ENCODE peak calls at places on chromosomes 2 and 18, in seven cellular contexts. One of them, this sample, is unnamed.

GRCh38 chr2:21367421-21367820 is 243.7 kb downstream of the TDRD15 start:
- DNase-seq in choroid plexus epithelial cell: peak; percentile 16
- DNase-seq in hepatocyte: no peak
- DNase-seq in amygdala: no peak
- DNase-seq in iris pigment epithelial cell: peak; percentile 51
- DNase-seq in GM04504: no peak
- DNase-seq in endodermal cell: peak; percentile 63
- DNase-seq in this sample: no peak

GRCh38 chr18:21682276-21683051 is 22.1 kb downstream of the ABHD3 start:
- DNase-seq in choroid plexus epithelial cell: peak; percentile 73
- DNase-seq in hepatocyte: peak; percentile 49
- DNase-seq in amygdala: no peak
- DNase-seq in iris pigment epithelial cell: peak; percentile 80
- DNase-seq in GM04504: peak; percentile 46
- DNase-seq in endodermal cell: no peak
- DNase-seq in this sample: peak; percentile 62

GRCh38 chr2:205680067-205680466 is 2.2 kb upstream of the NRP2 start:
- DNase-seq in choroid plexus epithelial cell: peak; percentile 97
- DNase-seq in hepatocyte: peak; percentile 87
- DNase-seq in amygdala: no peak
- DNase-seq in iris pigment epithelial cell: peak; percentile 82
- DNase-seq in GM04504: peak; percentile 63
- DNase-seq in endodermal cell: peak; percentile 95
- DNase-seq in this sample: no peak

GRCh38 chr18:29218101-29218500 is 1041.2 kb upstream of the CDH2 start:
- DNase-seq in choroid plexus epithelial cell: no peak
- DNase-seq in hepatocyte: no peak
- DNase-seq in amygdala: no peak
- DNase-seq in iris pigment epithelial cell: no peak
- DNase-seq in GM04504: peak; percentile 2
- DNase-seq in endodermal cell: no peak
- DNase-seq in this sample: no peak

GRCh38 chr2:128549646-128550260 is 231.1 kb upstream of the HS6ST1 start:
- DNase-seq in choroid plexus epithelial cell: peak; percentile 58
- DNase-seq in hepatocyte: peak; percentile 42
- DNase-seq in amygdala: no peak
- DNase-seq in iris pigment epithelial cell: no peak
- DNase-seq in GM04504: no peak
- DNase-seq in endodermal cell: no peak
- DNase-seq in this sample: no peak

GRCh38 chr18:13371689-13372404 is 153.3 kb downstream of the LDLRAD4 start:
- DNase-seq in choroid plexus epithelial cell: no peak
- DNase-seq in hepatocyte: no peak
- DNase-seq in amygdala: no peak
- DNase-seq in iris pigment epithelial cell: no peak
- DNase-seq in GM04504: no peak
- DNase-seq in endodermal cell: no peak
- DNase-seq in this sample: no peak

GRCh38 chr18:4842287-4842686 is 354.8 kb downstream of the AKAIN1 start:
- DNase-seq in choroid plexus epithelial cell: no peak
- DNase-seq in hepatocyte: no peak
- DNase-seq in amygdala: no peak
- DNase-seq in iris pigment epithelial cell: no peak
- DNase-seq in GM04504: no peak
- DNase-seq in endodermal cell: no peak
- DNase-seq in this sample: no peak

GRCh38 chr2:237026981-237027711 is 58.5 kb upstream of the COPS8 start:
- DNase-seq in choroid plexus epithelial cell: peak; percentile 88
- DNase-seq in hepatocyte: peak; percentile 87
- DNase-seq in amygdala: peak; percentile 3
- DNase-seq in iris pigment epithelial cell: peak; percentile 72
- DNase-seq in GM04504: peak; percentile 34
- DNase-seq in endodermal cell: peak; percentile 90
- DNase-seq in this sample: peak; percentile 25

GRCh38 chr2:28544069-28544346 is 48.1 kb downstream of the PLB1 start:
- DNase-seq in choroid plexus epithelial cell: no peak
- DNase-seq in hepatocyte: no peak
- DNase-seq in amygdala: no peak
- DNase-seq in iris pigment epithelial cell: no peak
- DNase-seq in GM04504: no peak
- DNase-seq in endodermal cell: no peak
- DNase-seq in this sample: no peak

GRCh38 chr2:223078482-223078881 is 26.5 kb downstream of the KCNE4 start:
- DNase-seq in choroid plexus epithelial cell: no peak
- DNase-seq in hepatocyte: no peak
- DNase-seq in amygdala: no peak
- DNase-seq in iris pigment epithelial cell: no peak
- DNase-seq in GM04504: no peak
- DNase-seq in endodermal cell: no peak
- DNase-seq in this sample: no peak

GRCh38 chr2:161415041-161415440 is 1.1 kb upstream of the TBR1 start:
- DNase-seq in choroid plexus epithelial cell: no peak
- DNase-seq in hepatocyte: no peak
- DNase-seq in amygdala: no peak
- DNase-seq in iris pigment epithelial cell: no peak
- DNase-seq in GM04504: no peak
- DNase-seq in endodermal cell: peak; percentile 73
- DNase-seq in this sample: no peak

GRCh38 chr2:152352616-152353015 is 17.6 kb downstream of the FMNL2 start:
- DNase-seq in choroid plexus epithelial cell: no peak
- DNase-seq in hepatocyte: no peak
- DNase-seq in amygdala: no peak
- DNase-seq in iris pigment epithelial cell: no peak
- DNase-seq in GM04504: no peak
- DNase-seq in endodermal cell: no peak
- DNase-seq in this sample: no peak

GRCh38 chr18:58915006-58915799 is 50.5 kb downstream of the ZNF532 start:
- DNase-seq in choroid plexus epithelial cell: no peak
- DNase-seq in hepatocyte: no peak
- DNase-seq in amygdala: no peak
- DNase-seq in iris pigment epithelial cell: no peak
- DNase-seq in GM04504: no peak
- DNase-seq in endodermal cell: no peak
- DNase-seq in this sample: no peak

GRCh38 chr2:237156131-237156856 is 70.6 kb downstream of the COPS8 start:
- DNase-seq in choroid plexus epithelial cell: peak; percentile 91
- DNase-seq in hepatocyte: peak; percentile 52
- DNase-seq in amygdala: no peak
- DNase-seq in iris pigment epithelial cell: peak; percentile 92
- DNase-seq in GM04504: peak; percentile 84
- DNase-seq in endodermal cell: no peak
- DNase-seq in this sample: peak; percentile 80

GRCh38 chr2:191899442-191899841 is 52.6 kb upstream of the CAVIN2 start:
- DNase-seq in choroid plexus epithelial cell: peak; percentile 77
- DNase-seq in hepatocyte: no peak
- DNase-seq in amygdala: no peak
- DNase-seq in iris pigment epithelial cell: peak; percentile 92
- DNase-seq in GM04504: peak; percentile 83
- DNase-seq in endodermal cell: no peak
- DNase-seq in this sample: peak; percentile 75

GRCh38 chr2:71503827-71504226 is 50.5 kb downstream of the DYSF start:
- DNase-seq in choroid plexus epithelial cell: peak; percentile 33
- DNase-seq in hepatocyte: no peak
- DNase-seq in amygdala: no peak
- DNase-seq in iris pigment epithelial cell: peak; percentile 10
- DNase-seq in GM04504: no peak
- DNase-seq in endodermal cell: peak; percentile 36
- DNase-seq in this sample: no peak

GRCh38 chr2:150169230-150169629 is 318.2 kb downstream of the RND3 start:
- DNase-seq in choroid plexus epithelial cell: peak; percentile 68
- DNase-seq in hepatocyte: peak; percentile 51
- DNase-seq in amygdala: no peak
- DNase-seq in iris pigment epithelial cell: peak; percentile 77
- DNase-seq in GM04504: peak; percentile 24
- DNase-seq in endodermal cell: no peak
- DNase-seq in this sample: no peak

GRCh38 chr18:46917808-46918600 is 602 bp downstream of the KATNAL2 start:
- DNase-seq in choroid plexus epithelial cell: peak; percentile 53
- DNase-seq in hepatocyte: peak; percentile 34
- DNase-seq in amygdala: peak; percentile 31
- DNase-seq in iris pigment epithelial cell: peak; percentile 54
- DNase-seq in GM04504: no peak
- DNase-seq in endodermal cell: peak; percentile 81
- DNase-seq in this sample: no peak

GRCh38 chr2:33531345-33532059 is 55.1 kb downstream of the RASGRP3 start:
- DNase-seq in choroid plexus epithelial cell: peak; percentile 10
- DNase-seq in hepatocyte: no peak
- DNase-seq in amygdala: no peak
- DNase-seq in iris pigment epithelial cell: no peak
- DNase-seq in GM04504: no peak
- DNase-seq in endodermal cell: no peak
- DNase-seq in this sample: no peak

GRCh38 chr2:9909106-9909505 is 42.4 kb upstream of the GRHL1 start:
- DNase-seq in choroid plexus epithelial cell: peak; percentile 29
- DNase-seq in hepatocyte: no peak
- DNase-seq in amygdala: no peak
- DNase-seq in iris pigment epithelial cell: peak; percentile 51
- DNase-seq in GM04504: no peak
- DNase-seq in endodermal cell: no peak
- DNase-seq in this sample: peak; percentile 42

GRCh38 chr18:63564021-63564420 is 21.9 kb downstream of the SERPINB12 start:
- DNase-seq in choroid plexus epithelial cell: no peak
- DNase-seq in hepatocyte: no peak
- DNase-seq in amygdala: no peak
- DNase-seq in iris pigment epithelial cell: no peak
- DNase-seq in GM04504: no peak
- DNase-seq in endodermal cell: no peak
- DNase-seq in this sample: no peak

GRCh38 chr2:64404002-64404731 is 49.8 kb upstream of the LGALSL start:
- DNase-seq in choroid plexus epithelial cell: peak; percentile 86
- DNase-seq in hepatocyte: peak; percentile 74
- DNase-seq in amygdala: peak; percentile 96
- DNase-seq in iris pigment epithelial cell: peak; percentile 86
- DNase-seq in GM04504: no peak
- DNase-seq in endodermal cell: peak; percentile 88
- DNase-seq in this sample: no peak

GRCh38 chr18:12911025-12911927 is 27.2 kb upstream of the PTPN2 start:
- DNase-seq in choroid plexus epithelial cell: peak; percentile 10
- DNase-seq in hepatocyte: peak; percentile 17
- DNase-seq in amygdala: no peak
- DNase-seq in iris pigment epithelial cell: peak; percentile 42
- DNase-seq in GM04504: no peak
- DNase-seq in endodermal cell: peak; percentile 72
- DNase-seq in this sample: no peak

GRCh38 chr18:57433492-57434176 is 1.5 kb upstream of the ONECUT2 start:
- DNase-seq in choroid plexus epithelial cell: no peak
- DNase-seq in hepatocyte: no peak
- DNase-seq in amygdala: no peak
- DNase-seq in iris pigment epithelial cell: no peak
- DNase-seq in GM04504: no peak
- DNase-seq in endodermal cell: no peak
- DNase-seq in this sample: no peak

GRCh38 chr18:47172476-47172875 is 3.7 kb downstream of the IER3IP1 start:
- DNase-seq in choroid plexus epithelial cell: no peak
- DNase-seq in hepatocyte: no peak
- DNase-seq in amygdala: no peak
- DNase-seq in iris pigment epithelial cell: no peak
- DNase-seq in GM04504: no peak
- DNase-seq in endodermal cell: no peak
- DNase-seq in this sample: no peak

GRCh38 chr18:62294073-62294472 is 31.0 kb upstream of the TNFRSF11A start:
- DNase-seq in choroid plexus epithelial cell: no peak
- DNase-seq in hepatocyte: no peak
- DNase-seq in amygdala: no peak
- DNase-seq in iris pigment epithelial cell: no peak
- DNase-seq in GM04504: no peak
- DNase-seq in endodermal cell: no peak
- DNase-seq in this sample: no peak